ENCODE peak calls at places on chromosomes 16 and 17, in nine cellular contexts. One of them, this sample, is unnamed.

GRCh38 chr16:89624775-89625761 is 11.6 kb downstream of the DPEP1 start:
- DNase-seq in GM23338: no peak
- DNase-seq in glutamatergic neuron: no peak
- DNase-seq in psoas muscle: no peak
- DNase-seq in testis: no peak
- DNase-seq in brain microvascular endothelial cell: no peak
- DNase-seq in heart right ventricle: no peak
- DNase-seq in neural crest cell: no peak
- DNase-seq in Caco-2: peak
- DNase-seq in this sample: no peak

GRCh38 chr17:19539040-19539399 is 5.4 kb downstream of the SLC47A1 start:
- DNase-seq in GM23338: no peak
- DNase-seq in glutamatergic neuron: no peak
- DNase-seq in psoas muscle: peak
- DNase-seq in testis: no peak
- DNase-seq in brain microvascular endothelial cell: no peak
- DNase-seq in heart right ventricle: no peak
- DNase-seq in neural crest cell: no peak
- DNase-seq in Caco-2: no peak
- DNase-seq in this sample: no peak

GRCh38 chr17:76747716-76748360 is 9.9 kb downstream of the MFSD11 start:
- DNase-seq in GM23338: no peak
- DNase-seq in glutamatergic neuron: no peak
- DNase-seq in psoas muscle: no peak
- DNase-seq in testis: no peak
- DNase-seq in brain microvascular endothelial cell: no peak
- DNase-seq in heart right ventricle: no peak
- DNase-seq in neural crest cell: peak
- DNase-seq in Caco-2: no peak
- DNase-seq in this sample: no peak

GRCh38 chr16:30551781-30552180 is 6.4 kb downstream of the ZNF764 start:
- DNase-seq in GM23338: no peak
- DNase-seq in glutamatergic neuron: no peak
- DNase-seq in psoas muscle: no peak
- DNase-seq in testis: no peak
- DNase-seq in brain microvascular endothelial cell: no peak
- DNase-seq in heart right ventricle: no peak
- DNase-seq in neural crest cell: no peak
- DNase-seq in Caco-2: no peak
- DNase-seq in this sample: no peak

GRCh38 chr16:12255473-12255872 is 278.9 kb downstream of the SNX29 start:
- DNase-seq in GM23338: no peak
- DNase-seq in glutamatergic neuron: no peak
- DNase-seq in psoas muscle: no peak
- DNase-seq in testis: no peak
- DNase-seq in brain microvascular endothelial cell: peak
- DNase-seq in heart right ventricle: no peak
- DNase-seq in neural crest cell: no peak
- DNase-seq in Caco-2: no peak
- DNase-seq in this sample: no peak

GRCh38 chr16:24009955-24010354 is 174.2 kb downstream of the PRKCB start:
- DNase-seq in GM23338: no peak
- DNase-seq in glutamatergic neuron: no peak
- DNase-seq in psoas muscle: no peak
- DNase-seq in testis: no peak
- DNase-seq in brain microvascular endothelial cell: no peak
- DNase-seq in heart right ventricle: no peak
- DNase-seq in neural crest cell: no peak
- DNase-seq in Caco-2: no peak
- DNase-seq in this sample: no peak

GRCh38 chr17:45388604-45389325 is 43.9 kb downstream of the ARHGAP27 start:
- DNase-seq in GM23338: no peak
- DNase-seq in glutamatergic neuron: no peak
- DNase-seq in psoas muscle: no peak
- DNase-seq in testis: no peak
- DNase-seq in brain microvascular endothelial cell: peak
- DNase-seq in heart right ventricle: no peak
- DNase-seq in neural crest cell: no peak
- DNase-seq in Caco-2: no peak
- DNase-seq in this sample: no peak

GRCh38 chr16:70689970-70690905 is 4.4 kb upstream of the MTSS2 start:
- DNase-seq in GM23338: no peak
- DNase-seq in glutamatergic neuron: peak
- DNase-seq in psoas muscle: peak
- DNase-seq in testis: no peak
- DNase-seq in brain microvascular endothelial cell: no peak
- DNase-seq in heart right ventricle: no peak
- DNase-seq in neural crest cell: no peak
- DNase-seq in Caco-2: no peak
- DNase-seq in this sample: no peak

GRCh38 chr16:1019234-1019933 is 37.8 kb downstream of the SOX8 start:
- DNase-seq in GM23338: no peak
- DNase-seq in glutamatergic neuron: no peak
- DNase-seq in psoas muscle: no peak
- DNase-seq in testis: no peak
- DNase-seq in brain microvascular endothelial cell: peak
- DNase-seq in heart right ventricle: peak
- DNase-seq in neural crest cell: no peak
- DNase-seq in Caco-2: no peak
- DNase-seq in this sample: no peak

GRCh38 chr17:51054748-51055147 is 65.9 kb downstream of the SPAG9 start:
- DNase-seq in GM23338: no peak
- DNase-seq in glutamatergic neuron: no peak
- DNase-seq in psoas muscle: no peak
- DNase-seq in testis: no peak
- DNase-seq in brain microvascular endothelial cell: no peak
- DNase-seq in heart right ventricle: no peak
- DNase-seq in neural crest cell: no peak
- DNase-seq in Caco-2: no peak
- DNase-seq in this sample: no peak

GRCh38 chr17:78935419-78936323 is 10.5 kb upstream of the TIMP2 start:
- DNase-seq in GM23338: no peak
- DNase-seq in glutamatergic neuron: no peak
- DNase-seq in psoas muscle: peak
- DNase-seq in testis: peak
- DNase-seq in brain microvascular endothelial cell: peak
- DNase-seq in heart right ventricle: no peak
- DNase-seq in neural crest cell: no peak
- DNase-seq in Caco-2: no peak
- DNase-seq in this sample: peak

GRCh38 chr16:17927015-17927414 is 409.5 kb downstream of the NPIPA8 start:
- DNase-seq in GM23338: no peak
- DNase-seq in glutamatergic neuron: no peak
- DNase-seq in psoas muscle: no peak
- DNase-seq in testis: no peak
- DNase-seq in brain microvascular endothelial cell: no peak
- DNase-seq in heart right ventricle: no peak
- DNase-seq in neural crest cell: no peak
- DNase-seq in Caco-2: no peak
- DNase-seq in this sample: no peak

GRCh38 chr16:83728518-83728917 is 79.3 kb upstream of the HSBP1 start:
- DNase-seq in GM23338: no peak
- DNase-seq in glutamatergic neuron: no peak
- DNase-seq in psoas muscle: no peak
- DNase-seq in testis: no peak
- DNase-seq in brain microvascular endothelial cell: peak
- DNase-seq in heart right ventricle: no peak
- DNase-seq in neural crest cell: no peak
- DNase-seq in Caco-2: no peak
- DNase-seq in this sample: no peak

DNA sequence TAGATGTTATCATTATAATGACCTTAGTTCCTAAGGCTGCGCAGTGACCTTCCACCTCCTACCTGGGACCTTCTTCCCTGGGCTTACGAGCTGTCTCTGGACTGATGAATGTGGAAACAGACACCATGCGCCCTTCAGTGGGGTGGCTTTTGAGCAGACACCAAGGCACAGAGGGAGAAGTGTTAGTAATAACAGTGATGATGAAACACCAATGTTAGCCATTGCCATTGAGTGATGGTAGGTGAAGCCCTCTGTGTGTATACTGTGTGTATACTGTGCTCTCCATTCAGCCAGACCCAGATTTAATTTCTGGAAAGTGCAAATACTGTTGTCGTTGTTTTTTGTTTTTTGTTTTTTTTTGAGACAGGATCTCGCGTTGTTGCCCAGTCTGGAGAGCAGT is 44.5 kb downstream of the CLEC16A start:
- DNase-seq in GM23338: no peak
- DNase-seq in glutamatergic neuron: no peak
- DNase-seq in psoas muscle: no peak
- DNase-seq in testis: no peak
- DNase-seq in brain microvascular endothelial cell: no peak
- DNase-seq in heart right ventricle: no peak
- DNase-seq in neural crest cell: no peak
- DNase-seq in Caco-2: no peak
- DNase-seq in this sample: no peak
- TF ChIP-seq CTCF in GM23338: no peak
- TF ChIP-seq CTCF in glutamatergic neuron: no peak
- TF ChIP-seq CTCF in psoas muscle: no peak
- TF ChIP-seq CTCF in testis: no peak
- TF ChIP-seq CTCF in brain microvascular endothelial cell: no peak
- TF ChIP-seq CTCF in heart right ventricle: no peak
- TF ChIP-seq CTCF in neural crest cell: no peak
- TF ChIP-seq CTCF in Caco-2: peak
- TF ChIP-seq CTCF in this sample: no peak

GRCh38 chr16:64470916-64471315 is 650.9 kb downstream of the CDH11 start:
- DNase-seq in GM23338: no peak
- DNase-seq in glutamatergic neuron: no peak
- DNase-seq in psoas muscle: no peak
- DNase-seq in testis: no peak
- DNase-seq in brain microvascular endothelial cell: no peak
- DNase-seq in heart right ventricle: no peak
- DNase-seq in neural crest cell: no peak
- DNase-seq in Caco-2: no peak
- DNase-seq in this sample: no peak

GRCh38 chr16:64468515-64469090 is 653.3 kb downstream of the CDH11 start:
- DNase-seq in GM23338: no peak
- DNase-seq in glutamatergic neuron: no peak
- DNase-seq in psoas muscle: no peak
- DNase-seq in testis: no peak
- DNase-seq in brain microvascular endothelial cell: no peak
- DNase-seq in heart right ventricle: no peak
- DNase-seq in neural crest cell: no peak
- DNase-seq in Caco-2: no peak
- DNase-seq in this sample: no peak

GRCh38 chr16:64469351-64469750 is 652.5 kb downstream of the CDH11 start:
- DNase-seq in GM23338: no peak
- DNase-seq in glutamatergic neuron: no peak
- DNase-seq in psoas muscle: no peak
- DNase-seq in testis: no peak
- DNase-seq in brain microvascular endothelial cell: no peak
- DNase-seq in heart right ventricle: no peak
- DNase-seq in neural crest cell: no peak
- DNase-seq in Caco-2: no peak
- DNase-seq in this sample: no peak

GRCh38 chr16:64475627-64476351 is 646.1 kb downstream of the CDH11 start:
- DNase-seq in GM23338: no peak
- DNase-seq in glutamatergic neuron: no peak
- DNase-seq in psoas muscle: no peak
- DNase-seq in testis: no peak
- DNase-seq in brain microvascular endothelial cell: peak
- DNase-seq in heart right ventricle: peak
- DNase-seq in neural crest cell: no peak
- DNase-seq in Caco-2: no peak
- DNase-seq in this sample: no peak

DNA sequence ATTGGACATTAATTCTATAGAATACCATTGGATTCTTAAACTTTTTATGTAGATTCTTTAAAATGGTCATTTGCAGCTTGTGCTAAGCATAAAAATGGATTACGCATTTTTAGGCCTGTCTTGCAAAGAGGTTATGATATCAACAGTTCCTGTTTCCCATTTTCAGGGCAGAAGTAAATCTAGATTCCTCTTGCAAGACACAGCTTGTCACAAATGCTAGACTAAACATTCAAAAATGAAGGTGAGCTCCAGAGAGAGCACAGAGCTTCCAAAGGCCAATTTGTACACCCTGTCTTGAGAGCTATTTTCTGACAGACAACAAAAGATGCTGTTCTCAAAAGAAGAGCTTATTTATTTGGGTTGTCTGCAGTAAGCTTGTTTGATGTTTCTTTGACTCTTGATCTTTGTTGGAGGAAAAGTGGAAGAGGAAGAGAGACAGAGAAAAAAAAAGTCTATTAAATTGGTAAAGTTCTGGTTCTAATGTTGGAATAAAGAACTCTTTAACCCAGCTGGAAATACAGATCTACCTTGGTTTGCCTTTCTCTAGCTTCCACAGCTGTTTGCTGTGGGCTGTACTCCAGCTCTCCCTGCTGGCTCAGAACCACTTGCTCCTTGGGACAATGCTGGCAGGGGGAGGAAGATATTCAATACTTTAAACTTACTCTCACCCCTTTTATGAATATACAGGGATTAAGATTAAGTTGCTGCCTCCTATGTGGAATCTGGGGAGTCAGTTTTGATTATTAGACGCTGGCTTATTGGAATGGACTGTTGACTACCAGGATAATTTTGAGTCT is 651.8 kb downstream of the CDH11 start:
- DNase-seq in GM23338: no peak
- DNase-seq in glutamatergic neuron: no peak
- DNase-seq in psoas muscle: peak
- DNase-seq in testis: peak
- DNase-seq in brain microvascular endothelial cell: no peak
- DNase-seq in heart right ventricle: no peak
- DNase-seq in neural crest cell: no peak
- DNase-seq in Caco-2: no peak
- DNase-seq in this sample: no peak
- TF ChIP-seq CTCF in GM23338: peak
- TF ChIP-seq CTCF in glutamatergic neuron: no peak
- TF ChIP-seq CTCF in psoas muscle: no peak
- TF ChIP-seq CTCF in testis: no peak
- TF ChIP-seq CTCF in brain microvascular endothelial cell: peak
- TF ChIP-seq CTCF in heart right ventricle: peak
- TF ChIP-seq CTCF in neural crest cell: no peak
- TF ChIP-seq CTCF in Caco-2: no peak
- TF ChIP-seq CTCF in this sample: no peak

DNA sequence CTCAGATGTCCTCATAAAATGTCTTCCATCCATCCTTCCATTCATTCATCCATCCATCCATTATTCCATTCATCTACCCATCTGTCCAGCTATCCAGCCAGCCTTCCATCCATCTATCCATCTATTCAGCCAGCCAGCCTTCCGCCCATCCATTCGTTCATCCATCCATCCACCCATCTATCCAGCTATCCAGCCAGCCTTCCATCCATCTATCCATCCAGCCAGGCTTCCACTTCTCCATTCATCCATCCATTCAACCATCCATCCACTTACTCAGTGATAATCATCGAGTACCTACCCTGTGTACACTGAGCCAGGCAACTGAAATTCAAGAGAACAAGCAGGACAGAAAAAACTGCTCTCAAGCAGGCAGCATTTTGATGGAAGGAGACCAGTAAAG is 4.6 kb upstream of the CCDC182 start:
- DNase-seq in GM23338: no peak
- DNase-seq in glutamatergic neuron: no peak
- DNase-seq in psoas muscle: no peak
- DNase-seq in testis: no peak
- DNase-seq in brain microvascular endothelial cell: no peak
- DNase-seq in heart right ventricle: no peak
- DNase-seq in neural crest cell: no peak
- DNase-seq in Caco-2: no peak
- DNase-seq in this sample: no peak
- TF ChIP-seq CTCF in GM23338: no peak
- TF ChIP-seq CTCF in glutamatergic neuron: no peak
- TF ChIP-seq CTCF in psoas muscle: no peak
- TF ChIP-seq CTCF in testis: no peak
- TF ChIP-seq CTCF in brain microvascular endothelial cell: no peak
- TF ChIP-seq CTCF in heart right ventricle: no peak
- TF ChIP-seq CTCF in neural crest cell: no peak
- TF ChIP-seq CTCF in Caco-2: no peak
- TF ChIP-seq CTCF in this sample: no peak

GRCh38 chr17:29867643-29868181 is 62.3 kb downstream of the SSH2 start:
- DNase-seq in GM23338: peak
- DNase-seq in glutamatergic neuron: no peak
- DNase-seq in psoas muscle: no peak
- DNase-seq in testis: no peak
- DNase-seq in brain microvascular endothelial cell: no peak
- DNase-seq in heart right ventricle: no peak
- DNase-seq in neural crest cell: no peak
- DNase-seq in Caco-2: no peak
- DNase-seq in this sample: no peak
- TF ChIP-seq CTCF in GM23338: peak
- TF ChIP-seq CTCF in glutamatergic neuron: no peak
- TF ChIP-seq CTCF in psoas muscle: peak
- TF ChIP-seq CTCF in testis: no peak
- TF ChIP-seq CTCF in brain microvascular endothelial cell: no peak
- TF ChIP-seq CTCF in heart right ventricle: peak
- TF ChIP-seq CTCF in neural crest cell: peak
- TF ChIP-seq CTCF in Caco-2: peak
- TF ChIP-seq CTCF in this sample: no peak